ENCODE peak calls at places on chromosomes 11 and 22, in four cellular contexts. K is lower leg skin, D is H4, A is C1 segment of cervical spinal cord. S is an unnamed sample.

GRCh38 chr11:72352859-72353551 is 81.3 kb downstream of the CLPB start:
- DNase-seq in A (no peak), D (peak; percentile 11), K (no peak), S (peak; percentile 19)

GRCh38 chr11:134459246-134460043 is 47.4 kb upstream of the B3GAT1 start:
- DNase-seq in D (no peak), A (no peak), K (no peak), S (no peak)

GRCh38 chr22:45336971-45337431 is 27.3 kb downstream of the FAM118A start:
- DNase-seq in A (peak; percentile 44), K (peak; percentile 74), D (no peak), S (no peak)

GRCh38 chr22:47842119-47842518 is 1079.7 kb downstream of the TBC1D22A start:
- DNase-seq in K (no peak), D (no peak), A (no peak), S (peak; percentile 5)

GRCh38 chr11:125380756-125381445 is 115.2 kb downstream of the FEZ1 start:
- DNase-seq in D (no peak), K (no peak), A (no peak), S (no peak)

GRCh38 chr22:41844513-41844912 is 11.6 kb downstream of the SREBF2 start:
- DNase-seq in A (no peak), D (no peak), K (peak; percentile 52), S (no peak)

GRCh38 chr11:57073121-57073520 is 84.4 kb downstream of the OR5AK2 start:
- DNase-seq in A (no peak), D (no peak), K (no peak), S (no peak)

GRCh38 chr11:69969890-69970784 is 108.0 kb upstream of the ANO1 start:
- DNase-seq in K (no peak), D (no peak), A (no peak), S (no peak)

GRCh38 chr11:8886332-8886731 is 24.7 kb upstream of the AKIP1 start:
- DNase-seq in A (no peak), K (no peak), D (peak; percentile 52), S (no peak)

GRCh38 chr11:88655163-88655562 is 317.6 kb upstream of the CTSC start:
- DNase-seq in K (no peak), A (no peak), D (no peak), S (no peak)

GRCh38 chr11:112564228-112564955 is 303.7 kb upstream of the PLET1 start:
- DNase-seq in D (peak; percentile 94), A (peak; percentile 16), K (peak; percentile 28), S (no peak)

GRCh38 chr11:70080763-70081162 is 2.6 kb downstream of the ANO1 start:
- DNase-seq in A (no peak), K (peak; percentile 42), D (peak; percentile 28), S (no peak)